ENCODE peak calls at places on chromosomes 13 and 19, in eight cellular contexts. T, H, B, D, I, X, G and O are unnamed samples.
A peak's percentile ranks its signal among the peaks of the same experiment; 100 is the strongest.

GRCh38 chr19:1045247-1045603 is 5.3 kb downstream of the ABCA7 start:
- DNase-seq in T (peak; percentile 85), H (no peak), B (peak; percentile 98), D (no peak), I (peak; percentile 60), X (peak; percentile 59), G (peak; percentile 51), O (no peak)

GRCh38 chr19:10270616-10271394 is at the start of gene ICAM1:
- DNase-seq in T (peak; percentile 87), H (peak; percentile 45), B (peak; percentile 88), D (no peak), I (peak; percentile 71), X (peak; percentile 78), G (peak; percentile 33), O (peak; percentile 45)

GRCh38 chr13:93561553-93561952 is 334.9 kb downstream of the GPC6 start:
- DNase-seq in T (no peak), H (no peak), B (peak; percentile 41), D (no peak), I (peak; percentile 32), X (no peak), G (no peak), O (no peak)

GRCh38 chr13:67416047-67416925 is 186.2 kb upstream of the PCDH9 start:
- DNase-seq in T (peak; percentile 84), H (peak; percentile 1), B (peak; percentile 82), D (no peak), I (peak; percentile 68), X (peak; percentile 24), G (peak; percentile 2), O (peak; percentile 38)

GRCh38 chr13:27797228-27797624 is 4.9 kb downstream of the GSX1 start:
- DNase-seq in T (peak; percentile 80), H (no peak), B (peak; percentile 95), D (no peak), I (peak; percentile 90), X (peak; percentile 49), G (peak; percentile 50), O (peak; percentile 19)

GRCh38 chr13:79402074-79402635 is 3.9 kb downstream of the RBM26 start:
- DNase-seq in T (no peak), H (no peak), B (no peak), D (no peak), I (no peak), X (peak; percentile 22), G (no peak), O (peak; percentile 6)

GRCh38 chr13:45674908-45675307 is 27.2 kb upstream of the CBY2 start:
- DNase-seq in T (no peak), H (peak; percentile 98), B (peak; percentile 19), D (no peak), I (peak; percentile 75), X (peak; percentile 68), G (peak; percentile 75), O (peak; percentile 99)

GRCh38 chr13:39379118-39379517 is 223.9 kb downstream of the LHFPL6 start:
- DNase-seq in T (no peak), H (no peak), B (no peak), D (peak; percentile 48), I (no peak), X (no peak), G (no peak), O (no peak)

GRCh38 chr19:907183-907853 is 5.7 kb downstream of the R3HDM4 start:
- DNase-seq in T (no peak), H (no peak), B (no peak), D (no peak), I (no peak), X (no peak), G (no peak), O (no peak)

GRCh38 chr13:60572855-60573254 is 175.8 kb downstream of the TDRD3 start:
- DNase-seq in T (no peak), H (no peak), B (peak; percentile 54), D (no peak), I (peak; percentile 30), X (no peak), G (no peak), O (no peak)

GRCh38 chr19:14577885-14578427 is 4.9 kb upstream of the CLEC17A start:
- DNase-seq in T (no peak), H (no peak), B (peak; percentile 58), D (peak; percentile 53), I (peak; percentile 35), X (no peak), G (no peak), O (no peak)

GRCh38 chr13:75635621-75636338 is at the start of gene LMO7:
- DNase-seq in T (peak; percentile 84), H (peak; percentile 49), B (peak; percentile 89), D (no peak), I (peak; percentile 78), X (peak; percentile 83), G (peak; percentile 27), O (no peak)

GRCh38 chr19:55486971-55487883 is 1.0 kb upstream of the SSC5D start:
- DNase-seq in T (peak; percentile 59), H (peak; percentile 98), B (no peak), D (no peak), I (peak; percentile 44), X (peak; percentile 97), G (peak; percentile 67), O (peak; percentile 98)

GRCh38 chr13:49098771-49099512 is 121.2 kb upstream of the MLNR start:
- DNase-seq in T (no peak), H (no peak), B (peak; percentile 45), D (no peak), I (peak; percentile 29), X (peak; percentile 38), G (no peak), O (peak; percentile 41)

GRCh38 chr19:1904385-1905070 is 671 bp upstream of the ADAT3 start:
- DNase-seq in T (peak; percentile 72), H (no peak), B (peak; percentile 92), D (peak; percentile 86), I (peak; percentile 84), X (peak; percentile 40), G (peak; percentile 34), O (no peak)

GRCh38 chr13:29522044-29522685 is 73.3 kb downstream of the SLC7A1 start:
- DNase-seq in T (no peak), H (peak; percentile 90), B (no peak), D (no peak), I (no peak), X (peak; percentile 98), G (no peak), O (peak; percentile 82)

DNA sequence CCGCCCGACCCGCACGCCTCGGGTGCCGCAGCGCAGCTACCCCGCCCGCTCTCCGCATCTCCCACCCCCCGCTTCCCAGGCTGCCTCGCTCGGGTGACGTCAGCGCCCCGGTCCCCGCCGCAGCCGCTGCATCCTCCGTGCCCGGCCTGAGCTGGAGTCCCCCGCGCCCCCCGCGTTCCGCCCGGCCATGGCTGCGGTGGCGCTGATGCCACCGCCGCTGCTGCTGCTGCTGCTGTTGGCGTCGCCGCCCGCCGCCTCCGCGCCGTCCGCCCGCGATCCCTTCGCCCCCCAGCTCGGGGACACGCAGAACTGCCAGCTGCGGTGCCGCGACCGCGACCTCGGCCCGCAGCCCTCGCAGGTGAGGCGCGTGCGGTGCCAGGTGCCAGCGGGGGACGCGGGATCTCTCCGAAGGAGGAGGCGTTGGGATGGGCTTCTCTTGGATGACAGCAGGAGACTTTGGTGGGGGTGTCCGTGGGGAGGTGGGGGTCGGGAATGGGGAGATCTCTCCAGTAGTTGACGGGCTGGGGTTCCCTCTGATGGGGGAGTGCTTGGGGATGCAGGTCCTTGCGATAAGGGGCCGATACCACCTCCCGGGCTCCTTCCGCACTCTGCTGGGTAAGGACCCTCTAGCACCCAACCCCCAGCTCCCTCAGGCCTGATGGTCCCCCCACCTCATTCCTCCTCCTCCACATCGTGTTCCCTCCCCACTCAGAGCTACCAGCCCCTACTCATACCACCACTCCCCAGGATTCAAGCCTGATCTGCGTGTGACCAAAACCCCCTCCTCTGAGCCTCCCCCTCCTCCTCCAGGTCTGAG is at the start of gene TMEM59L:
- DNase-seq in T (peak; percentile 82), H (no peak), B (peak; percentile 65), D (no peak), I (peak; percentile 77), X (peak; percentile 40), G (no peak), O (no peak)
- TF ChIP-seq EZH2 in T (peak; percentile 83), H (peak; percentile 99), B (peak; percentile 71), D (no peak), I (peak; percentile 87), X (no peak), G (no peak), O (peak; percentile 32)

GRCh38 chr13:32210081-32210480 is 105.1 kb downstream of the ZAR1L start:
- DNase-seq in T (no peak), H (no peak), B (no peak), D (no peak), I (no peak), X (no peak), G (no peak), O (no peak)
- H3K36me3 ChIP-seq in T (peaks cover 2% of the 10 kb centered on the region), H (no peaks in the 10 kb centered on the region), B (no peaks in the 10 kb centered on the region), D (no peaks in the 10 kb centered on the region), I (no peaks in the 10 kb centered on the region), X (no peaks in the 10 kb centered on the region), G (no peaks in the 10 kb centered on the region), O (peaks cover 3% of the 10 kb centered on the region)

DNA sequence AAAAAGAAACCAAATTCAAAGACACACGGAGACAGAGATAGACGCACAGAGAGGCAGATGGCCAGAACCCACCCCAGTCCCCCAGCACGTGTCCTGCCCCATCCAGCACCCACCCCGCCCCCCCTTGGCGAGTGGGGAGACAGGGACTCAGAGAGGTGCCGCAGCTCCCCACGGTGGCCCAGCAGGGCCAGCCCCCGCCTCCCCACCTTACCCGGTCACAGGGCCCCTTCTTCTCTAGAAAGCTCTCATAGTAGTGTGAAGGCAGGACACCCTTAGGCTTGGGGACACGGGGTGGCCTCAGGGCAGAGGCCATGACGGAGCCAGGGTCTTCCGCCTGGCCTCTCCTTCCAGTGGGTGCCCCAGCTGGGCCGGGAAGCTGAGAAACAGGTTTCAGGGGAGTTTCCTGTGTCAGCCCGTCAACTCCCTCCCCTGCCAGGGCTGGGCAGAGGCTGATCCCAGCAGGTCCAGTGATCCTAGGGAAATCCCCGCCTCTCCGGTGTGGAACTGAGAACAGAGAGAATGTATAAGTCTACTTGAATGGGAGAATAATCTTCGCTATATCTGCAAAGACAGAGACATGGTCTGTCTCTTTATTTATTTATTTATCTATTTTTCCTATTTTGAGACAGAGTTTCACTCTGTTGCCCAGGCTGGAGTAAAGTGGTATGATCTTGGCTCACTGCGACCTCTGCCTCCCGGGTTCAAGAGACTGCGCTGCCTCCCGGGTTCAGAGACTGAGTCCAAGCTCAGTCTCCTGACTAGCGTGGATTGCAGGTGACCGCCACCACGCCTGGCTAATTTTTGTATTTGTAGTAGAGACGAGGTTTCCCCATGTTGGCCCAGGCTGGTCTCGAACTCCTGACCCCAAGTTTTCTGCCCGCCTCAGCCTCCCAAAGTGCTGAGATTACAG is at the start of gene STAP2:
- DNase-seq in T (peak; percentile 66), H (no peak), B (peak; percentile 80), D (no peak), I (peak; percentile 51), X (no peak), G (peak; percentile 92), O (no peak)
- H2AFZ ChIP-seq in T (no peak within 1 kb of the TSS), H (peak within 1 kb of the TSS; percentile 81), B (peak within 1 kb of the TSS; percentile 93), D (peak within 1 kb of the TSS; percentile 83), I (peak within 1 kb of the TSS; percentile 58), X (peak within 1 kb of the TSS; percentile 95), G (peak within 1 kb of the TSS; percentile 91), O (peak within 1 kb of the TSS; percentile 97)

GRCh38 chr13:50131998-50132936 is 117.0 kb downstream of the KCNRG start:
- DNase-seq in T (no peak), H (no peak), B (peak; percentile 78), D (no peak), I (peak; percentile 75), X (no peak), G (no peak), O (peak; percentile 28)
- TF ChIP-seq EZH2 in T (peak; percentile 79), H (peak; percentile 64), B (peak; percentile 74), D (no peak), I (no peak), X (no peak), G (no peak), O (no peak)

GRCh38 chr19:58305065-58305931 is at the start of gene ERVK3-1:
- DNase-seq in T (peak; percentile 83), H (peak; percentile 98), B (peak; percentile 99), D (peak; percentile 91), I (peak; percentile 97), X (peak; percentile 99), G (peak; percentile 94), O (peak; percentile 97)
- H3K36me3 ChIP-seq in T (peaks cover 24% of the 10 kb centered on the region), H (peaks cover 24% of the 10 kb centered on the region), B (peaks cover 3% of the 10 kb centered on the region), D (no peaks in the 10 kb centered on the region), I (peaks cover 3% of the 10 kb centered on the region), X (peaks cover 20% of the 10 kb centered on the region), G (peaks cover 16% of the 10 kb centered on the region), O (peaks cover 9% of the 10 kb centered on the region)